ENCODE peak calls at places on chromosomes 13 and 19, in five cellular contexts. V is effector memory CD4-positive, alpha-beta T cell; T is tibial artery; B is Peyer's patch; Y is fibroblast of lung. F is an unnamed sample.

GRCh38 chr19:14731200-14731599 is 41.4 kb downstream of the ZNF333 start:
- DNase-seq in V (no peak), T (no peak), B (no peak), Y (no peak), F (no peak)

GRCh38 chr13:39296193-39296592 is 257.9 kb downstream of the NHLRC3 start:
- DNase-seq in V (no peak), T (no peak), B (no peak), Y (no peak), F (no peak)

GRCh38 chr19:38168632-38169031 is 55.4 kb downstream of the DPF1 start:
- DNase-seq in V (no peak), T (no peak), B (no peak), Y (no peak), F (no peak)

GRCh38 chr19:19232231-19232630 is 20.5 kb downstream of the NCAN start:
- DNase-seq in V (no peak), T (no peak), B (no peak), Y (no peak), F (no peak)

GRCh38 chr19:17125728-17126677 is 50.4 kb downstream of the MYO9B start:
- DNase-seq in V (peak; percentile 61), T (peak; percentile 94), B (peak; percentile 84), Y (peak; percentile 13), F (peak; percentile 90)

GRCh38 chr13:48571121-48571901 is 38.4 kb upstream of the RCBTB2 start:
- DNase-seq in V (no peak), T (no peak), B (no peak), Y (peak; percentile 82), F (no peak)

GRCh38 chr19:15666883-15667282 is 6.0 kb upstream of the CYP4F12 start:
- DNase-seq in V (no peak), T (no peak), B (no peak), Y (no peak), F (peak; percentile 67)

GRCh38 chr19:57099199-57099661 is 20.6 kb upstream of the USP29 start:
- DNase-seq in V (peak; percentile 24), T (peak; percentile 66), B (peak; percentile 26), Y (peak; percentile 34), F (peak; percentile 68)

DNA sequence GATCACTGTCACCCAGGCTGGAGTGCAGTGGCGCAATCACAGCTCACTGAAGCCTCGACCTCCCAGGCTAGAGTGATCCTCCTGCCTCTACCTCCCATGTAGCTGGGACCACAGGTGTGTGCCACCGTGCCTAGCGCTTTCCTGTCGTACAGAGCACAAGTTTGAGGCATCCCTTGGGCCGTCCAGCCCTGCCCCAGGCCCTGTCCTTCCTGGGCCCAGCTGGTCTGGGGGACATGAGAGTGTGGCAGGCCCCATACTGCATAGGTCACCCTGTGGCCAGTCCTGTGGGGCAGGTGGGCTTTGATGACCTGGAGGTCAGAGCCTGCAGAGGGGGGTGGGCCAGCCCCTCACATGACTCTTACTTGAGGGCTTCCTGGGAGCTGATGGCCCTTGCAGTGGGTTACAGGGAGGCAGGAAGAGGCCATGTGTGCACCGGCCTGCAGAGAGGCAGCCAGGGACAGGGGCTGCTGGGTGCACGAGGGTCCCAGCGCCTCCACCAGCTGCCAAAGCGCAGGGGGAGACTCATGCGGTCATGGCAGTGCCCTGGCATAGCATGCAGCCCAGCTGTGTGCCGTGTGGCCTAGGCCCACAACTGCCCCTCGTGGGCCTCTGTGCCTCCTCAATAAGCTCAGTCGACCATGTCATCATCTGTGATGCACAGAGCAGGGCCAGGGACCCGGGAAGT is 61.4 kb downstream of the KDM4B start:
- DNase-seq in V (no peak), T (no peak), B (no peak), Y (no peak), F (no peak)
- H3K4me3 ChIP-seq in V (no peak overlapping the region), T (no peak overlapping the region), B (no peak overlapping the region), Y (no peak overlapping the region), F (no peak overlapping the region)

GRCh38 chr19:1997353-1998233 is 17.9 kb downstream of the BTBD2 start:
- DNase-seq in V (no peak), T (no peak), B (no peak), Y (no peak), F (no peak)

GRCh38 chr19:2003901-2004300 is 11.6 kb downstream of the BTBD2 start:
- DNase-seq in V (no peak), T (no peak), B (no peak), Y (peak; percentile 49), F (no peak)

GRCh38 chr19:1999856-2000515 is 15.5 kb downstream of the BTBD2 start:
- DNase-seq in V (no peak), T (no peak), B (no peak), Y (no peak), F (no peak)

DNA sequence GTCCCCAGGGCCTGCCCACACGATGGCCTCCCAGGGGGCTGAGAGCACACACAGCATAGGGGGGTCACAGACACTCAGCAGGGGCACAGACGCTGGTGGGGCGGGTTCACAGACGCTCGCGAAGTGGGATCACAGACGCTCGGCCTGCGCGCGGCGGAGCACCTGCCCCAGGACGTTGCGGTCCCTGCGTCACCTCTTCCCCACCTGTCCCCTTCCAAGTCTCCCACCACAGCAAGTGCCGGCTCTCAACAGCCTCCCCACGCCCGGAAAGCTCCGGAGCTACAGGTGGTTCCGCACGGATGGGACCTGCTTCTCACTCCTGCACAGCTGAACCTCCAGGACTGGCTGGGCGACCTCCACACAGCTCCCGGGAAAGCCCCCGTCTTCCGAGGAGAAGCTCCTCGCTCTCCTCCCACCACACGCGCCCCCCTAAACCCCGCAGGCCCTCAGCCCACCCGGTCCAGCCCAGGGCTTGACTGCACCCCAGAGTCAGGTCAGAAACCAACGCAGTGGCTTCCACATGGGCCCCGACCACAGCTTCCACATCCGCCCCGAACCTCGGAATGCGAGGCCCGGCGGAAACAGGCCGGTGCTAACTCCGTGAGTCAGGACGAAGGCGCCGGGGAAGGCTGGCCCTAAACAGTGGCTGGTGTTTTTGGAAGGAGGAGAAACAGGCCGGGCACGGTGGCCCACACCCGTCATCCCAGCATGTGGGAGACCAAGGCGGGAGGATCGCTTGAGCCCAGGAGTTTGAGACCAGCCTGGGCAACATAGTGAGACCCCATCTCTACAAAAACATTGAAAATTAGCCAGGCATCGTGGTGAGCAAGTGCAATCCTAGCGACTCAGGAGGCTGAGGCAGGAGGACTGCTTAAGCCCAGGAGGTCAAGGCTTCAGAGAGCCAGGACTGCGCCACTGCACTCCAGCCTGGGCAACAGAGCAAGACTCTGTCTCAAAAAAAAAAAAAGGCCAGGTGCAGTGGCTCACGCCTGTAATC is 16.5 kb downstream of the BTBD2 start:
- DNase-seq in V (no peak), T (no peak), B (no peak), Y (no peak), F (no peak)
- H3K27ac ChIP-seq in V (no peak overlapping the region), T (no peak overlapping the region), B (no peak overlapping the region), Y (no peak overlapping the region), F (no peak overlapping the region)

GRCh38 chr19:46852830-46853229 is 2.2 kb upstream of the AP2S1 start:
- DNase-seq in V (no peak), T (no peak), B (no peak), Y (no peak), F (no peak)
- H3K4me1 ChIP-seq in V (peaks cover 23% of the 10 kb centered on the region), T (peaks cover 21% of the 10 kb centered on the region), B (peaks cover 19% of the 10 kb centered on the region), Y (peaks cover 3% of the 10 kb centered on the region), F (no peaks in the 10 kb centered on the region)

DNA sequence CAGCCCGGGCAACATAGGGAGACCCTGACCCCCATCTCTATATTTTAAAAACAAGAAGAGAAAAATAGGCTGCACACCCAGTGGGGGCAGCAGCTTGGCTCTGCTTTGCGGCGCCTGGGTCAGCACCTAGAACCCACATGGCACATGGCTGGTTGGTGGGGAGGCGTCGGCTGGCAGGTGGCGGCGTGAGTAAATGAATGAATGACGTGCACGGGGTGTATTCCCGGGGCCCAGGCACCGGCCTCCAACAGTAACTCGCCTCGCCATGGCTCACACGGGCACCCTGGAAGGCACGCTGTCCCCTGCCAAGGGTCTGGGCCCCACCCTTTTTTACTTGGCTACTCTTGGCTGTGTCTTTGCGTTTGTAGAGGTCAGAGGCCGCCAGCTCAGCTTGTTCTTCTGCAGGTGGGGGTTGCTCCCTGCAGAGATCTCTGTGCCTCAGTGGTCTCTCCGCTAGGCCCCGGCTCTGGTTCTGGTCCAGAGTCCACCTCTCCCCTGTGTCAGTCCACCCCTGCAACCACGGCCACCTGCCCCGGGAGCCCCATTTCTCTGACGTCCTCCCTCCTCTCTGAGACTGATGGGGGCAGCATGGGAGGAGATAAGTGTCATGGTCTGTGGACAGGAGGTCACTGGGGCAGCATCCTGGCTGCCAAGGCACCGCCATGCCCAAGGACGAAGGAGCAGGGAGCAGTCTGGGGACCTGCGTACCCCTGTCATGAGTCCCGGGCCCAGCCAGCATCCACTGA is 5.6 kb downstream of the FZR1 start:
- DNase-seq in V (no peak), T (no peak), B (no peak), Y (no peak), F (no peak)
- H3K4me3 ChIP-seq in V (no peak overlapping the region), T (no peak overlapping the region), B (no peak overlapping the region), Y (no peak overlapping the region), F (no peak overlapping the region)